ENCODE peak calls at places on chromosomes 12 and 14, in ten cellular contexts. G is BE2C; X is AG09319; B is stimulated activated CD4-positive, alpha-beta T cell treated with anti-CD3 and anti-CD28 coated beads, Interleukin-4, amount 100 ng/mL, for 4 hours; N is NCI-H345; J is retinal pigment epithelial cell; R is effector memory CD4-positive, alpha-beta T cell; K is germinal center; P is amniotic epithelial cell; I is NCI-H1105. U is an unnamed sample.

GRCh38 chr14:99007795-99008194 is 264.2 kb downstream of the BCL11B start:
- DNase-seq in R (no peak), J (no peak), B (no peak), K (no peak), P (no peak), G (no peak), X (no peak), N (no peak), I (no peak), U (no peak)

GRCh38 chr14:78022059-78022458 is 148.1 kb upstream of the NRXN3 start:
- DNase-seq in I (peak), X (no peak), B (peak), J (peak), K (peak), R (no peak), G (peak), P (peak), N (peak), U (peak)

GRCh38 chr12:69685810-69686209 is 13.3 kb downstream of the BEST3 start:
- DNase-seq in J (no peak), B (no peak), X (no peak), I (no peak), P (peak), N (no peak), R (no peak), K (no peak), G (no peak), U (no peak)

GRCh38 chr12:131831021-131831571 is 2.9 kb downstream of the MMP17 start:
- DNase-seq in P (no peak), N (peak), G (peak), B (peak), I (peak), X (no peak), J (no peak), K (no peak), R (no peak), U (no peak)

GRCh38 chr12:3606101-3606500 is 115.1 kb downstream of the PRMT8 start:
- DNase-seq in J (no peak), X (no peak), B (no peak), K (no peak), G (no peak), R (no peak), N (no peak), P (no peak), I (no peak), U (no peak)

GRCh38 chr14:73262427-73263183 is 25.3 kb downstream of the PAPLN start:
- DNase-seq in B (no peak), I (no peak), K (no peak), J (no peak), X (no peak), R (no peak), P (no peak), N (no peak), G (no peak), U (no peak)

GRCh38 chr12:19945559-19946485 is 422.5 kb upstream of the PDE3A start:
- DNase-seq in K (no peak), N (no peak), I (no peak), P (peak), G (peak), R (no peak), J (no peak), X (no peak), B (no peak), U (peak)

GRCh38 chr14:98966021-98966420 is 306.0 kb downstream of the BCL11B start:
- DNase-seq in N (no peak), K (no peak), R (no peak), J (no peak), B (no peak), I (no peak), X (no peak), P (no peak), G (no peak), U (no peak)

GRCh38 chr12:110534811-110535210 is 32.7 kb downstream of the RAD9B start:
- DNase-seq in I (no peak), J (no peak), N (no peak), K (no peak), R (no peak), B (no peak), X (no peak), G (no peak), P (no peak), U (no peak)

GRCh38 chr14:103090481-103091020 is 4.0 kb upstream of the EXOC3L4 start:
- DNase-seq in R (no peak), I (no peak), J (no peak), P (no peak), K (no peak), N (no peak), B (no peak), X (no peak), G (no peak), U (no peak)

GRCh38 chr14:65840118-65840751 is 427.7 kb downstream of the FUT8 start:
- DNase-seq in K (no peak), G (no peak), R (no peak), B (no peak), J (no peak), P (no peak), I (peak), X (no peak), N (peak), U (no peak)

GRCh38 chr12:1800646-1801284 is 19.6 kb upstream of the LRTM2 start:
- DNase-seq in G (peak), I (no peak), B (no peak), N (no peak), X (no peak), P (no peak), J (no peak), K (peak), R (no peak), U (peak)

GRCh38 chr12:171743-172705 is 41.9 kb downstream of the SLC6A12 start:
- DNase-seq in X (no peak), R (no peak), I (no peak), G (peak), N (no peak), B (no peak), J (no peak), P (peak), K (no peak), U (no peak)

U was measured in HTR-8/SVneo.